ENCODE peak calls at places on chromosome 14, in seven cellular contexts. K, Y, A, X, Q, H and W are unnamed samples. For H3K4me1, the result is how much of the 10 kb centered on the place peaks cover.

GRCh38 chr14:84442481-84442880 is 1087.5 kb upstream of the FLRT2 start:
- DNase-seq in Y (no peak), Q (no peak), H (no peak), X (no peak), A (peak), K (no peak), W (no peak)

GRCh38 chr14:59583755-59584154 is 7.1 kb upstream of the CCDC175 start:
- DNase-seq in X (peak), K (no peak), Y (no peak), Q (no peak), A (peak), H (no peak), W (no peak)

GRCh38 chr14:77529963-77530362 is 31.3 kb upstream of the ISM2 start:
- DNase-seq in Q (no peak), H (no peak), Y (no peak), K (no peak), A (no peak), X (no peak), W (no peak)

GRCh38 chr14:60724080-60724618 is at the start of gene SIX4:
- DNase-seq in A (peak), Y (no peak), K (peak), X (peak), Q (peak), H (peak), W (peak)

GRCh38 chr14:66056268-66056907 is 429.8 kb upstream of the CCDC196 start:
- DNase-seq in H (peak), A (no peak), K (no peak), Y (no peak), X (no peak), Q (no peak), W (no peak)

GRCh38 chr14:105340821-105341408 is 26.4 kb downstream of the PACS2 start:
- DNase-seq in H (peak), K (no peak), Q (no peak), Y (no peak), A (no peak), X (no peak), W (no peak)

GRCh38 chr14:88189040-88189839 is 133.8 kb downstream of the KCNK10 start:
- DNase-seq in A (peak), H (no peak), Q (peak), X (peak), K (no peak), Y (no peak), W (peak)

GRCh38 chr14:51872396-51872795 is 12.0 kb downstream of the GNG2 start:
- DNase-seq in H (no peak), X (no peak), Q (no peak), A (no peak), Y (no peak), K (no peak), W (no peak)

GRCh38 chr14:36070056-36071043 is 106.2 kb downstream of the PTCSC3 start:
- DNase-seq in Y (no peak), H (peak), Q (peak), X (peak), K (peak), A (peak), W (peak)

GRCh38 chr14:63394432-63394831 is 75.7 kb upstream of the GPHB5 start:
- DNase-seq in K (no peak), Y (no peak), H (no peak), X (no peak), A (no peak), Q (no peak), W (no peak)

GRCh38 chr14:68715032-68715924 is 77.6 kb downstream of the ZFP36L1 start:
- DNase-seq in Y (no peak), H (no peak), Q (no peak), K (no peak), X (no peak), A (no peak), W (no peak)

GRCh38 chr14:105529506-105530445 is 3.4 kb downstream of the TMEM121 start:
- DNase-seq in Q (no peak), A (no peak), Y (no peak), K (peak), X (peak), H (no peak), W (peak)

GRCh38 chr14:45838597-45838996 is 585.6 kb upstream of the MIS18BP1 start:
- DNase-seq in X (peak), A (no peak), Q (peak), K (no peak), Y (no peak), H (no peak), W (no peak)

GRCh38 chr14:67579040-67579439 is 21.0 kb downstream of the PIGH start:
- DNase-seq in H (no peak), X (no peak), Y (no peak), Q (no peak), K (peak), A (no peak), W (no peak)

GRCh38 chr14:76947838-76948184 is 80.7 kb downstream of the IRF2BPL start:
- DNase-seq in A (no peak), K (no peak), Q (no peak), X (no peak), H (no peak), Y (no peak), W (no peak)

GRCh38 chr14:102317564-102318248 is 1.8 kb upstream of the ZNF839 start:
- DNase-seq in Y (no peak), Q (peak), X (peak), H (no peak), A (no peak), K (no peak), W (no peak)

GRCh38 chr14:33589334-33589733 is 361.5 kb downstream of the EGLN3 start:
- DNase-seq in Q (no peak), A (no peak), K (no peak), Y (no peak), H (no peak), X (no peak), W (no peak)

GRCh38 chr14:67166450-67166853 is 22.8 kb upstream of the GARIN2 start:
- DNase-seq in Y (no peak), A (peak), H (no peak), X (peak), Q (peak), K (no peak), W (no peak)

GRCh38 chr14:23207146-23207540 is 23.7 kb upstream of the SLC7A8 start:
- DNase-seq in Q (no peak), K (no peak), X (peak), H (no peak), Y (no peak), A (no peak), W (no peak)

GRCh38 chr14:34364201-34364600 is 97.8 kb downstream of the SPTSSA start:
- DNase-seq in A (no peak), H (no peak), X (no peak), Y (no peak), K (no peak), Q (no peak), W (no peak)

GRCh38 chr14:46580941-46581671 is 70.5 kb downstream of the RPL10L start:
- DNase-seq in H (no peak), A (peak), Y (no peak), X (peak), Q (peak), K (no peak), W (no peak)

GRCh38 chr14:93961610-93962009 is 14.8 kb downstream of the ASB2 start:
- DNase-seq in Q (no peak), Y (no peak), X (no peak), K (no peak), A (no peak), H (no peak), W (no peak)

GRCh38 chr14:93964820-93965286 is 11.5 kb downstream of the ASB2 start:
- DNase-seq in Q (no peak), H (no peak), A (no peak), K (no peak), X (no peak), Y (no peak), W (no peak)

GRCh38 chr14:93963692-93964091 is 12.7 kb downstream of the ASB2 start:
- DNase-seq in A (no peak), X (no peak), Y (no peak), Q (no peak), K (no peak), H (no peak), W (no peak)

GRCh38 chr14:93964281-93964680 is 12.1 kb downstream of the ASB2 start:
- DNase-seq in Q (no peak), A (no peak), K (no peak), H (no peak), X (no peak), Y (no peak), W (no peak)

DNA sequence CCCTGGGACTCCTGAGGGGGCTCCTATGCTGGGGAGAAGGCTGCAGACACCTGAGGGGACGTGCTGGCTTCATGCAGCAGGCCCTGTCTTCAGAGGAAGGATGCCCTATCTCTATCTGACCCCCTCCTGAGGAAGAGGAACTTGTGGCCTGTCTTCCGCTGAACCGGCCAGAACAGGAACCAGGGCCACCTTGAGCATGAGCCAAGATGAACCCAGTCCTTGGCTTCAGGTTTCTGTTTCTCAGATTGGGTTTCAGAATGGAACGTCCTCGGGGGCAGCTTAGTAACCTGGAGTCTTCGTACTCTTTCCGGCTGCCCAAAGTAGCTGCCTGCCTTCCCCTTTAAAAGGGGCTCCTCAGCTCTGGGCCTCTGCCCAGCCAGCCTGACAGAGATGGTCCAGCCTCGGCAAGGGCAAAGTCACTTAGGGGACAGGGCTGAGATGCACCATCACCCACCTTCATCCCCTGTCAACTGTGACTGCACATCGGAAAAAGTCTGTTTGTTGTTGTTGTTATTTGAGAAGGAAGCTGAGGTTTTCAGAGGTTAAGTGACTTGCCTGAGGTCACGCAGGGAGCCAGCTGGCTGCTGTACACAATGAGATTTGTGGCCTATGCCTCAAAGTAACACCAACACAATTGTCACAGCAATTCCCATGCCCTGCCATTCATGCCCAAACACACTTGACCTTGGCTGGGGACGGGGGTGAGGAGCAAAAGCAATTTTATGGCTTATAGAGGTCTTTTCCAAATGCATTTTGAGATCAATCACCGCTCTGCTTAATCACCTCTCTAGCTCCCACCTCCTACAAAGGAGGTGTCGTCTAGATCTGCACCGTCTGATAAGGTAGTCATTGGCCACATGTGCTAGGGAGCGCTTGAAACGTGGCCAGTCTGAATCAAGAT is 13.4 kb downstream of the ASB2 start:
- DNase-seq in H (peak), Y (peak), X (no peak), A (no peak), Q (no peak), K (peak), W (peak)
- H3K4me1 ChIP-seq in H (under half), Y (half or more), X (under half), A (under half), Q (under half), K (half or more), W (under half)

GRCh38 chr14:57493467-57494181 is at the start of gene CCDC198:
- DNase-seq in X (peak), K (no peak), A (no peak), H (no peak), Q (no peak), Y (no peak), W (no peak)
- H3K4me3 ChIP-seq in X (no peak), K (no peak), A (no peak), H (no peak), Q (no peak), Y (no peak), W (no peak)

DNA sequence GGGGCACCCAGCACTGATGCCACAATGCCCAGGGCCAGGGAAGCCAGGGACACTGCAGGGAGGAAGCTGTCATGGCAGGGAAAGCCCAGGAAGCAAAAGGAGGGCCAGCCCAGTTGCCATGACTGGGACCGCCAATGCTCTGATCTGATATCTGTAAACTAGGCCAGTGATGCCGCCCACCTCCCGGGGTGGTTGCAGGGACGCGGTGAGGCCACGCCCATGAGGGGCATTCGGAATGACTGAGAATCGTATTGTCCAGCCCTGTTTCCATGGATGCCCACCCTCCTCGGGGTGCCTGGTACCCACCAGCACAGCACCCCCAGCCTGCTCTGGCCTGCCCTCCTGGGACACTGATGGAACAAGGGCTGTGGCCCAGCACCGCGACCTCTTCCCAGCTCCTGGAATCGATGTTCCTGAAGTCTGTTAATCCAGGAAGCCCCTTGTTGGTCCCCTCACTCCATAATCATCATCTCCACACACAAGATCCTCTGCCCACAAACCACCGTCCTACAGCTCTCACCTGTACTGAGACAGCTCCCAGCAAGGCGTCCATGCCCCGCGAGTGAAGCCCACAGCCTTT is 48.7 kb downstream of the CHGA start:
- DNase-seq in Q (no peak), A (no peak), Y (no peak), X (no peak), K (peak), H (no peak), W (no peak)
- H3K27ac ChIP-seq in Q (no peak), A (no peak), Y (no peak), X (no peak), K (no peak), H (no peak), W (no peak)

DNA sequence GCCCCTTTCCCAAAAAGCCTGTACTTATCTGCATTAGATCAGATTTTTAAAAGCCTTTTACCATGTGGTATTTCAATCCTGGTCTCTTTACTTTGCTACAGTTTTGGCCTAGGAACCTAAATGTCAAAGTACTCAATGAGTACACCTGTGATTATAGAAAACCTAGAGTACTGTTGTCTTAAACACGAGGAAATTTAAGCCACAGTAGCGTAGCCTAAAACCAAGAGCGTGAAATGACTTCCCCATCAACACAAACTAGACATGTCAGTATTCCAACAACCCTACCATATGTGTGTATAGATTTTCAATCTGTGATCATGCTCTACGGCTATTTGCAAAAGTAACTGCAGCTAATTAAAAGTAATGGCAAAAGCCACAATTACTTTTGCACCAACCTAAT is 52.7 kb upstream of the OR5AU1 start:
- DNase-seq in X (no peak), Q (no peak), A (no peak), H (no peak), K (no peak), Y (no peak), W (no peak)
- H3K4me1 ChIP-seq in X (under half), Q (under half), A (under half), H (under half), K (under half), Y (under half), W (under half)

DNA sequence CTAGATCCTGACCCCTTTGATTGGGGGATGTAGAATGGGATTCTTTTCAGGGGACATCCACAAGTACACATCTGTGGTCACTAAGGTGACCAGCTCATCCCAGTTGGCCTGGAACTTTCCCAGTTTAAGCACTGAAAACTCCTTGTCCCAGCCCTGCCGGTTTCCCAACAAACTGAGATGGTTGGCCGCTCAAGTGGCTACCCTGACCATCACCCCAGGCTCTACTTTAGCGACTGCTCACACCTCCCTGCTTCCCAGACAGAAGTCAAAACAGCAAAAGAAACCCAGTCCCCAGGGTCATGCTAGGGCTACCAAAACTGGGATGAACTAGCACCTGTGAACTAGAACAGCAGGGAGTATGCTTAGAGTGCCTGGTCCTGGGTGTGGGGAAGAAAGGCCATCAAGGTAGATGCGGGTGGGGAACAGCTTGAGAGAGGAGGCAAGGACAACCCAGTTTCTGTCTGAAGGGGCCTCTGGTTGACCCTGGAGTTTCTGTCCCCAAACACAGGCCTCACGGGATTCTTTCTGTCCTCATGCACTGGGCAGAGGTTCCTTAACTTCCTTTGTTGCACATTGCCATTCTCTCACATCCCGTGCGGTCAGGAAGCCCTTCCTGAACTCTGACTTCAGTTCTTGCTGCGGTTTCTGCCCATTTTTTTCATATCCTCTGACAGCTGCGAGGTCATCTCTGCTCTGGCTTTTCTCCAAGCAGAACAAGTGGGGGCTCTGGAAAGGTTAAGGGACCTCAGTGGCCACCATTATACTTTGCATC is 1.6 kb downstream of the LTB4R start:
- DNase-seq in K (peak), X (no peak), H (no peak), Y (no peak), Q (no peak), A (no peak), W (no peak)
- H3K4me3 ChIP-seq in K (peak), X (no peak), H (peak), Y (no peak), Q (no peak), A (no peak), W (no peak)

DNA sequence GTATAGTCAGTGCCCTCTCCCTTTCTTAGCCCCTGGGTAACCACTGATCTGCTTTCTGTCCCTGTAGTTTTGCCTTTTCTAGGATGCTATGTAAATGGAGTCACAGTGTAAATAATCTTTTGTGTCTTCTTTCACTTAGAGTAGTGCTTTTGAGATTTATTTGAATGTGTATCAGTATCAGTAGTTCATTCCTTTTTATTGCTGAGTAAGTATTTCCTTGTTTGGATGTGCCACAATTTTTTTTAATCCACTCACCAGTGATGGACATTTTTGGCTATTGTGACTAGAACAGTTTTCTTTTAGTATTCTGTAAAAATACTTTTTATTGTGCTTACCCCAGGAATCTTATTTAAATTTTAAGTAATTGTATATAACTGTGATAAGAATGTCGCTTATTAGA is 3.4 kb downstream of the MARK3 start:
- DNase-seq in K (no peak), H (no peak), Y (no peak), X (no peak), Q (no peak), A (no peak), W (no peak)
- H3K27ac ChIP-seq in K (no peak), H (no peak), Y (no peak), X (no peak), Q (no peak), A (no peak), W (peak)

GRCh38 chr14:74610199-74610865 is 1.7 kb downstream of the LTBP2 start:
- DNase-seq in Q (no peak), K (no peak), X (no peak), A (no peak), Y (no peak), H (no peak), W (no peak)

GRCh38 chr14:74610866-74611671 is 968 bp downstream of the LTBP2 start:
- DNase-seq in A (peak), Y (no peak), K (no peak), Q (peak), H (peak), X (peak), W (no peak)

GRCh38 chr14:74612346-74613021 is 447 bp upstream of the LTBP2 start:
- DNase-seq in H (peak), A (peak), Q (peak), Y (peak), X (peak), K (peak), W (peak)

GRCh38 chr14:74613211-74613914 is 1.3 kb upstream of the LTBP2 start:
- DNase-seq in K (no peak), X (no peak), Y (no peak), Q (peak), H (no peak), A (no peak), W (no peak)

DNA sequence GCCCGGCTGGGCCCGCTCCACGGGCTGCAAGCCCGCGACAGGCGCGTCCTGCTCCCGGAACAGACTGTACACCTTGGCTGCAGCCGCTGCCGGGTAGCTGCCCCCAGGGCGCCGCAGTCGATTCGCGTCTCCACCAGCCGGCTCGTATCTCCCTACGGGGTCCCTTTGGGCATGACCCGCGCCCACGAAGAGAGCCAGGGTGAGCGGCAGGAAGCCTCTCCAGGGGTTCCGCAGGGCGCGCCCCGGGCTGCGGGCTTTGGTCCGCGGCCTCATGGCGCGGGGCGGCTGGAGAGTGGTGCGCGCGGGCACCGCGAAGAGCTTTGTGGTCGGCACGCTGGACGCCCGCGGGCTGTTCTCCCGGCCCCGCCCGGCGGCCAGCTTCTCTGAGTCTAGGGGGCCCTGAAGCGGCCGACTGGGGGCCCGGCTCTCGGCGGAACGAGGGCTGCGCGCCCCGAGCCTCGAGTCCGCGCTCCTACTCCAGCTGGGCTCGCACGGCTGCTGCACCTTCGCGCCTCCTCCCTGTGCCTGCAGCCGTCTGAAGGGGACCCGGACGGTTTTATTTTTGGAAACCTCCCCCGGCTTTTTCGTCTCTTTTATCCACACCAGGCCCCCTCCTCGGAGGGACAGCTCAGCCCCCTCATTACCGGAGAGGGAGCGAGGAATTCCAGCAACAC is at the start of gene LTBP2:
- DNase-seq in X (peak), H (peak), A (peak), K (no peak), Y (no peak), Q (peak), W (no peak)
- H3K4me1 ChIP-seq in X (under half), H (under half), A (under half), K (under half), Y (under half), Q (under half), W (under half)